ENCODE peak calls at places on chromosomes 11 and 22, in six cellular contexts. H, R, K, E, Z and W are unnamed samples.
A peak's percentile ranks its signal among the peaks of the same experiment; 100 is the strongest.

GRCh38 chr22:47621253-47621652 is 858.8 kb downstream of the TBC1D22A start:
- DNase-seq in K (no peak), H (peak; percentile 24), R (no peak), E (peak; percentile 64), Z (no peak), W (no peak)

GRCh38 chr22:23263651-23264555 is 83.6 kb downstream of the BCR start:
- DNase-seq in H (no peak), K (no peak), R (peak; percentile 86), Z (no peak), E (no peak), W (no peak)

GRCh38 chr11:88175004-88175706 is at the start of gene RAB38:
- DNase-seq in H (peak; percentile 70), Z (peak; percentile 69), K (peak; percentile 29), R (peak; percentile 89), E (no peak), W (no peak)

GRCh38 chr11:117231637-117232021 is 244 bp downstream of the PCSK7 start:
- DNase-seq in Z (no peak), H (no peak), R (no peak), K (no peak), E (no peak), W (no peak)

GRCh38 chr11:29018631-29019030 is 910.4 kb downstream of the METTL15 start:
- DNase-seq in R (no peak), Z (no peak), H (no peak), K (no peak), E (no peak), W (no peak)

GRCh38 chr11:67614730-67615454 is 8.2 kb downstream of the NDUFV1 start:
- DNase-seq in Z (no peak), R (peak; percentile 75), E (no peak), H (no peak), K (no peak), W (no peak)

GRCh38 chr11:3837793-3838192 is 3.0 kb downstream of the RHOG start:
- DNase-seq in Z (no peak), R (no peak), E (no peak), K (peak; percentile 67), H (peak; percentile 76), W (no peak)

GRCh38 chr11:117759305-117759704 is 37.7 kb downstream of the DSCAML1 start:
- DNase-seq in H (no peak), E (no peak), R (no peak), K (no peak), Z (no peak), W (no peak)

GRCh38 chr11:46446343-46446751 is 54.8 kb upstream of the CHRM4 start:
- DNase-seq in E (no peak), K (no peak), R (no peak), H (no peak), Z (no peak), W (no peak)
- TF ChIP-seq CTCF in E (no peak), K (peak; percentile 42), R (peak; percentile 6), H (no peak), Z (no peak), W (peak; percentile 25)

DNA sequence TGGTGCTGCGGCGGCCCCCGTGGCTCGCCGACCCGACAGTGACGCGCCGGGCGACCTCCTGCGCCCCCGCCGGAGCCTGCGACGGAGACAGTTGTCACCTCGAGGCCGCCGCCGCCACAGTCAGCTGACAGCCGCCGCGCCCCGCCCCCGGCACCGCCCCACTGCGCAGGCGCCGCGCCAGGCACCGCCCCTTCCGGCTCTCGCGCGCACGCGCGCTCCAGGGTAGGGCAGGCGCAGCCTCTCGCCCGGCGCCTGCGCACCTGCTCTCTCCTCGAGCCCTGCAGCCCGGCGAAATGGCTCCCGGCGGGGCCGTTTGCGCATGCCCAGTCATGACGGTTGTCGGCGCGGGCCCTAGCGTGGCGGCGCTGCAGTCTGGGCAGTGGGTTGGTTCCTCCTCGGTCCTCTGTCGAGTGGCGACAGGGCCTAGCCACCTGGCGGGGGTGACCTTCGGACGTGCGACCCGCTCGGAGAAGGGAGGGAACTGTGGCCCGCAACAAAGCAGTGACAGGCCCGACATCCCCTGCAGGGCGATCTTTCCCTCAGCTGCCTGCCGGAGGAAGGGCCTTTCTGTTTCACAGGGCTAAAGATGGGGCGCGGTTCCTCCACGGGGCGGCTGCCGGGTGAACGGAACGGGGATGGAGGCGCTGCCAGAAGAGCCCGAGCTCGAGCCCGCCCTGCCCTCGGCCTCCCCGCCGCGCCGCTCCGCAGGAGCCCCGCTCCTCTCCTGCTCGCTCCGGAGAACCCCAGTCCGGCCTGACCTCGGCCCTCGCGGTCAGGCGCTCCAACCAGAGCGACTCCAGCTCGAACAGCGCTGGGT is at the start of gene TOLLIP:
- DNase-seq in E (peak; percentile 98), H (peak; percentile 98), K (peak; percentile 98), R (peak; percentile 99), Z (peak; percentile 97), W (peak; percentile 71)
- TF ChIP-seq CTCF in E (peak; percentile 69), H (no peak), K (peak; percentile 52), R (peak; percentile 43), Z (no peak), W (peak; percentile 27)

GRCh38 chr11:2788751-2789140 is 89.0 kb upstream of the KCNQ1OT1 start:
- DNase-seq in K (peak; percentile 2), Z (no peak), R (peak; percentile 65), H (no peak), E (peak; percentile 10), W (no peak)
- TF ChIP-seq CTCF in K (no peak), Z (no peak), R (no peak), H (no peak), E (no peak), W (no peak)

DNA sequence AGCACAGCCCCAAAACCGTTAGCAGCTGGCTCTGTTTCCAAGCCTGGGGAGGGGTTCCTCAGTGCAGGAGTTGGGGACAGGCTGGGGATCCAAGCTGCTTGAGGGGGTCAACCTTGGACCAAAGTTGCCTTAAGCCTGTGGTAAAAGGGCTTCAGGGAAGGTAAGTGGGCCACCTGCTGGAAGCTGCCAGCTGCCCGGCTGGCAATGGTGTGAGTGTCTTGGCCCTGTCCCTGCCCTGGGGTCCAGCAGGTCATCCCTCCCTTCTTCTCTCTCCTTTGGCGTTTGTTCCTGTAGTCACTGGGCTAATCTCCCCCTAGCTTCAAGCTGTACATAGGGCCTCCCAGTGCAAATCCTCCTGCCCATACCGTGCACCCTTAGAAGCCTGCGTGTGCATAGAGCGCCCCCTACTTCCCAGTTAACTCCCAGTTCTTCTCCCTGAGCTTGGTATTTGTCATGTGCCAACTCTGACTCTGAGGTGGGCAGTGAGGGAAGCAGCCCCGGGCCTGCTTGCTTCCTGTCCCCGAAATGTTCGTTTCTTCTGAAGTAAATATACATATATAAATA is 4.4 kb downstream of the TMEM258 start:
- DNase-seq in R (peak; percentile 44), Z (peak; percentile 69), H (no peak), K (no peak), E (no peak), W (no peak)
- TF ChIP-seq CTCF in R (peak; percentile 31), Z (peak; percentile 75), H (no peak), K (peak; percentile 40), E (peak; percentile 19), W (peak; percentile 31)

GRCh38 chr11:68724293-68724692 is 27.0 kb downstream of the TESMIN start:
- DNase-seq in R (no peak), E (no peak), H (no peak), K (no peak), Z (no peak), W (no peak)

GRCh38 chr11:68722143-68722542 is 29.2 kb downstream of the TESMIN start:
- DNase-seq in K (no peak), E (no peak), R (no peak), H (no peak), Z (no peak), W (no peak)

DNA sequence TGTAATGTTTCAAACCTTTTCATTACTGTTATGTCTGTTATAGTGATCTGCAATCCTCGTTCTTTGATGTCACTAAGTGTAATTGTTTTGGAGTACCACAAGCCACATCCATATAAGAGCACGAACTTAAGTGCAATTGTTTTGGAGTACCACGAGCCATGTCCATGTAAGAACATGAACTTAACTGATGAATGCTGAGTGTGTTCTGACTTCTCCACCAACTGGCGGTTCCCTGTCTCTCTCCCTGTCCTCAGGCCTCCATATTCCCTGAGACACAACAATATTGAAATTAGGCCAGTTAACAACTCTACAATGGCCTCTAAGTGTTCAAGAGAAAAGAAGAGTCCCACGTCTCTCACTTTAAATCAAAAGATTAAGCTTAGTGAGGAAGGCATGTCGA is 23.5 kb downstream of the TESMIN start:
- DNase-seq in R (no peak), H (no peak), Z (no peak), E (no peak), K (no peak), W (no peak)
- TF ChIP-seq CTCF in R (peak; percentile 18), H (no peak), Z (no peak), E (no peak), K (peak; percentile 30), W (no peak)